ENCODE peak calls at places on chromosomes 16 and 17, in four cellular contexts. G is pancreas; I is GM23338; Z is CD8-positive, alpha-beta T cell. P is an unnamed sample.
A peak's percentile ranks its signal among the peaks of the same experiment; 100 is the strongest.

GRCh38 chr16:3152022-3152272 is 17.1 kb downstream of the ZNF213 start:
- DNase-seq in G (peak; percentile 50), I (no peak), Z (no peak), P (no peak)

GRCh38 chr17:75404739-75405364 is 626 bp downstream of the GRB2 start:
- DNase-seq in Z (peak; percentile 66), G (peak; percentile 84), I (peak; percentile 57), P (peak; percentile 44)

GRCh38 chr17:79811036-79811887 is 14.4 kb upstream of the CBX8 start:
- DNase-seq in Z (no peak), G (peak; percentile 78), I (peak; percentile 65), P (no peak)

GRCh38 chr16:84718-85452 is 6.9 kb downstream of the MPG start:
- DNase-seq in I (no peak), G (peak; percentile 56), Z (peak; percentile 64), P (peak; percentile 59)

GRCh38 chr16:88754912-88755744 is 29.9 kb downstream of the PIEZO1 start:
- DNase-seq in Z (no peak), G (no peak), I (peak; percentile 78), P (no peak)

GRCh38 chr16:80147021-80147680 is 393.6 kb upstream of the DYNLRB2 start:
- DNase-seq in Z (no peak), I (no peak), G (no peak), P (no peak)

GRCh38 chr16:53973021-53973420 is 269.1 kb downstream of the FTO start:
- DNase-seq in Z (no peak), I (no peak), G (no peak), P (no peak)

GRCh38 chr17:8674344-8675305 is 44.1 kb upstream of the MYH10 start:
- DNase-seq in G (no peak), Z (no peak), I (peak; percentile 36), P (no peak)

DNA sequence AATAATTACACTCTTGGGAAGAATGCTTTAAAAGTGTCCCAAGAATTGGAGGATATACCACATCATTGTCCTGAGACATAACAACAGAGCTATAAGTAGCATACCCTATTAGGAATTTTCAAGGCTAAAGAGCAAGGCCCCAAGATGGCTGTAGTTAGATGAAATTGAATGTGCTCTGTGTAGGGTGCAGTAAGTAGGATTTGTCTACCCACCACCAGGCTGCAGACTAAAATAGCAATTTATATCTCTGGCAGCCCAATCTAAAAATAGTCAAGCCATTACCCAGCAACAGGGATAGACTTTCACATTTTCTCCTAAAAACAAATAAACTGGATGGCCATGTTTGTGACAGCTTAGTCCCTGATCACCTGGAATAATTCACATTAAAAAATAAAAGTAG is 5.6 kb downstream of the MMD start:
- DNase-seq in I (no peak), Z (no peak), G (no peak), P (no peak)
- TF ChIP-seq CTCF in I (no peak), Z (no peak), G (no peak), P (no peak)

DNA sequence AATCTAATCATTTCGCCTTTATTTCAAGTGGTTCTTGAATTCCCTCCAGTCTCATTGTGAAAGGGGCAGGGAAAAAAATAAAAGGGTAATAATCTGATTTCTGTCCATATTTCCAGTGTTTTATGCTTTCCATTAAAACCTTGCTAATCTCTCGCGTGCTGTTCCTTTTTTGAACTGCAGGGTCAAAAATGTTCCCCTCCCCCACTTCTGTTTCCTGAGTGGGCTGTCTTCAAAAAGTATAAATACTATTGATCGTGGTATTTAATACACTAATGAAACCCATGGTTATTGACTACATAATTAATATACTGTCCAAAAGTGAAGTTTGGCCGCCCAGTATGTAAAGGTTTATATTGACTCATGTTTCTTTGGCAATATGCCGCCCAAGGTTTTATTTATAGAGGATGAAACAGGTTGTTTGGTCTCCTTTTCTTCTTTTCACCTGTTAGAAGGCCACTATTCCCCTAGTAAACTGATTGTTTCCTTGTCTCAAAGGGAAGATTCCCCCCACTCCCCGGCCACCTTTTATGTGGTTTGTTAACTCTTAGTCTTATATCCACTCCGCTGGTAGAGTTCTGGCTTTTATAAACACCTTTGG is 69.7 kb downstream of the RPA1 start:
- DNase-seq in I (no peak), G (no peak), Z (no peak), P (no peak)
- TF ChIP-seq CTCF in I (peak; percentile 26), G (no peak), Z (no peak), P (no peak)

GRCh38 chr16:87126403-87127025 is 190.7 kb downstream of the C16orf95 start:
- DNase-seq in Z (no peak), G (no peak), I (no peak), P (no peak)

GRCh38 chr16:87129771-87130170 is 187.4 kb downstream of the C16orf95 start:
- DNase-seq in I (no peak), Z (no peak), G (no peak), P (no peak)

GRCh38 chr16:87127766-87128147 is 189.4 kb downstream of the C16orf95 start:
- DNase-seq in G (no peak), Z (no peak), I (no peak), P (no peak)

GRCh38 chr16:87125206-87126155 is 191.7 kb downstream of the C16orf95 start:
- DNase-seq in I (no peak), Z (no peak), G (no peak), P (no peak)

DNA sequence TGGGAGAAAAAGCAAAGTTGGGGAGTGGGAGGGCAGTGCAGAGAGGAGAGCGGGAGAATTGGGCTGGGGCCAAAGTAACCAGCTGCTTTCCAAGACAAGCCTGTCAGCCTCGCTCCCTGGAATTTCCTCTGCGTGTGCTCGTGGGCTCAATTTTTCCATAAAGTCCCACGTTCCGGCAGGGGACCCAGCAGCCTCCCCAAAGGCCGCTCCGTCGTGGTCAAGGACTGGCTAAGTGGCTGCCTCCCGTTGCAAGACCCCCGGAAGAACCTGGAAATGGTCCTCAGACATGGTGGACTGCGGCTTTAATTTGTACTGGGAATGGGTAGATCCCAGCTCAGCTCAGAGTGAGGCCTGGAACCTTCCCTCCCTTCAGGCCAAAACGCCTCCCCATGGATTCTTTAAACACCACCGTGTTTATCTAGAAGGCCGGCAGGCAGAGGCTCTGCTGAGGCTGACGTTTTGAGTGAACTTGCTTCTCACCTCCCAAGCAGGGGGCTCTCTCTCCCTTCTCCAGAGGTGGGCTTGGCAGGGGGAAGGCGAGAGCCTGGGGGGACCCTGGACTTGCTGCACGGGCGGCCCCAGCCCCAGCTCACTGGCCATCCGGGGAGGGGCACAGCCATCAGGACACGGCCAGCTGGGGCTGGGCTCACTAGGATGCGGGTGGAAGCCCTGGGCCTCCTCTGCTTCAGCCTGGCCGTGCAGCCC is 190.0 kb downstream of the C16orf95 start:
- DNase-seq in Z (no peak), I (no peak), G (no peak), P (no peak)
- TF ChIP-seq CTCF in Z (no peak), I (no peak), G (no peak), P (no peak)

GRCh38 chr17:44977065-44977464 is 9.0 kb upstream of the C1QL1 start:
- DNase-seq in G (no peak), I (no peak), Z (no peak), P (no peak)
- TF ChIP-seq CTCF in G (no peak), I (no peak), Z (no peak), P (no peak)

GRCh38 chr17:2237960-2238359 is 65.6 kb downstream of the SMG6 start:
- DNase-seq in I (no peak), Z (no peak), G (no peak), P (no peak)

GRCh38 chr17:2238432-2239169 is 65.0 kb downstream of the SMG6 start:
- DNase-seq in I (no peak), Z (no peak), G (no peak), P (no peak)

GRCh38 chr17:2233441-2233947 is 70.1 kb downstream of the SMG6 start:
- DNase-seq in I (no peak), G (no peak), Z (no peak), P (no peak)

GRCh38 chr17:2237521-2237921 is 66.1 kb downstream of the SMG6 start:
- DNase-seq in Z (no peak), I (no peak), G (no peak), P (no peak)

GRCh38 chr17:2235792-2236365 is 67.7 kb downstream of the SMG6 start:
- DNase-seq in I (no peak), G (no peak), Z (no peak), P (no peak)
- TF ChIP-seq CTCF in I (no peak), G (no peak), Z (no peak), P (no peak)

DNA sequence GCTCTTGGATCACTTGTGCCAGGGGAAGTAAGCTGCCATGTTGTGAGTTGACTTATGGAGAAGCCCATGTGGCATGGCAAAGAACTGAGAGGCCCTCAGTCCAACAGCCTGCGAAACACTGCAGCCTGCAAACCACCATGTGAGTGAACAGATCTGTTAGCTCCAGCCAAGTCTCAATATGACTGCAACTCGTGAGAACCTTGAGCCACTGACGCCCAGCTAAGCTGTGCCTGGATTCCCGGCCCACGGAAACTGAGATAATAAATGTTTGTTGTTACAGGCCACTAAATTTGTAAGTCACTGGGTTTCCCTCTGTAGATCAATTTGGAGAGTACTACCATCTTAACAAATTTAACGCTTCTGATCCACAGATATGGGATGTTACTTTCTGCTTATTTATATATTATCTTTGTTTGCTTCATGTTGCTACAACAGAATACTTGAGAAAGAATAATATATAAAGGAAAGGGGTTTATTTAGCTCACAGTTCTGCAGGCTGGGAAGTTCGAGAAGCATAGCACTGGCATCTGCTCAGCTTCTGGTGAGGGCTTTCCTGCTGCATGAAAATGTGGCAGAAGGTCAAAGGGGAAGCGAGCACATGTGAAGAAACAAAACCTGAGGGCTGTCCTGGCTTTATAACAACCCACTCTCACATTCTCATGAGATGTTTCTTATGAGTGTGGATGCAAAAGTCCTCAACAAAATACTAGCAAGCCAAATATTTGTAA is 29.4 kb upstream of the ATP2A3 start:
- DNase-seq in Z (no peak), I (no peak), G (no peak), P (no peak)
- TF ChIP-seq CTCF in Z (no peak), I (no peak), G (no peak), P (no peak)

GRCh38 chr16:67653131-67654068 is 6.7 kb downstream of the ACD start:
- DNase-seq in I (no peak), Z (no peak), G (peak; percentile 84), P (no peak)
- TF ChIP-seq CTCF in I (peak; percentile 37), Z (no peak), G (no peak), P (no peak)

P was measured in natural killer cell.